ENCODE peak calls at places on chromosomes 7 and 10, in eight cellular contexts. T, B, F, V, L, P, X and S are unnamed samples.

GRCh38 chr7:81112731-81113130 is 193.9 kb upstream of the SEMA3C start:
- DNase-seq in T (no peak), B (no peak), F (no peak), V (no peak), L (no peak), P (no peak), X (no peak), S (no peak)

GRCh38 chr7:40746841-40747556 is 612.2 kb downstream of the SUGCT start:
- DNase-seq in T (no peak), B (no peak), F (no peak), V (no peak), L (no peak), P (no peak), X (no peak), S (no peak)

GRCh38 chr10:100912013-100912608 is 652 bp upstream of the SLF2 start:
- DNase-seq in T (no peak), B (no peak), F (no peak), V (no peak), L (no peak), P (no peak), X (no peak), S (no peak)

GRCh38 chr7:48168159-48168558 is 3.1 kb upstream of the ABCA13 start:
- DNase-seq in T (no peak), B (no peak), F (no peak), V (no peak), L (no peak), P (no peak), X (no peak), S (no peak)

GRCh38 chr7:16661924-16662323 is 15.9 kb downstream of the BZW2 start:
- DNase-seq in T (no peak), B (no peak), F (no peak), V (no peak), L (no peak), P (no peak), X (no peak), S (no peak)

GRCh38 chr7:97126483-97127171 is 9.1 kb downstream of the SDHAF3 start:
- DNase-seq in T (no peak), B (no peak), F (no peak), V (no peak), L (no peak), P (peak), X (peak), S (no peak)

GRCh38 chr10:71708301-71708703 is 11.3 kb downstream of the C10orf105 start:
- DNase-seq in T (peak), B (peak), F (no peak), V (peak), L (peak), P (peak), X (peak), S (peak)

GRCh38 chr10:1149793-1150637 is 93.8 kb downstream of the WDR37 start:
- DNase-seq in T (no peak), B (no peak), F (no peak), V (peak), L (no peak), P (no peak), X (no peak), S (peak)

GRCh38 chr10:102068216-102068615 is 3.1 kb downstream of the HPS6 start:
- DNase-seq in T (no peak), B (no peak), F (no peak), V (no peak), L (no peak), P (no peak), X (no peak), S (no peak)

GRCh38 chr7:89182116-89182515 is 386.6 kb upstream of the TEX47 start:
- DNase-seq in T (no peak), B (no peak), F (no peak), V (no peak), L (no peak), P (no peak), X (no peak), S (no peak)

GRCh38 chr10:6141296-6142151 is 52.7 kb downstream of the RBM17 start:
- DNase-seq in T (no peak), B (peak), F (no peak), V (no peak), L (peak), P (no peak), X (no peak), S (peak)

GRCh38 chr10:97759157-97759980 is 12.4 kb downstream of the SFRP5 start:
- DNase-seq in T (peak), B (peak), F (peak), V (peak), L (peak), P (peak), X (peak), S (peak)

GRCh38 chr10:110284262-110284661 is 20.5 kb downstream of the SMNDC1 start:
- DNase-seq in T (no peak), B (no peak), F (no peak), V (no peak), L (no peak), P (no peak), X (no peak), S (no peak)

GRCh38 chr7:118870187-118870586 is 645.7 kb downstream of the ANKRD7 start:
- DNase-seq in T (no peak), B (no peak), F (no peak), V (no peak), L (no peak), P (no peak), X (no peak), S (no peak)

GRCh38 chr7:106284516-106285050 is at the start of gene NAMPT:
- DNase-seq in T (peak), B (peak), F (peak), V (no peak), L (peak), P (peak), X (peak), S (no peak)

GRCh38 chr10:58137813-58138212 is 129.9 kb downstream of the IPMK start:
- DNase-seq in T (no peak), B (no peak), F (no peak), V (no peak), L (no peak), P (no peak), X (no peak), S (no peak)

GRCh38 chr7:2666588-2667250 is 21.3 kb upstream of the AMZ1 start:
- DNase-seq in T (no peak), B (no peak), F (no peak), V (no peak), L (no peak), P (no peak), X (no peak), S (no peak)

GRCh38 chr7:148095066-148095465 is 495.5 kb upstream of the C7orf33 start:
- DNase-seq in T (no peak), B (no peak), F (no peak), V (no peak), L (no peak), P (no peak), X (no peak), S (no peak)

GRCh38 chr7:105677803-105678583 is 96.7 kb upstream of the EFCAB10 start:
- DNase-seq in T (peak), B (no peak), F (no peak), V (peak), L (no peak), P (no peak), X (no peak), S (peak)

GRCh38 chr10:61754553-61755540 is 92.1 kb downstream of the CABCOCO1 start:
- DNase-seq in T (no peak), B (no peak), F (no peak), V (no peak), L (no peak), P (no peak), X (no peak), S (no peak)

GRCh38 chr7:82044497-82045080 is 274.7 kb upstream of the HGF start:
- DNase-seq in T (no peak), B (no peak), F (peak), V (no peak), L (no peak), P (no peak), X (no peak), S (peak)

GRCh38 chr10:78757542-78757941 is 311.2 kb upstream of the ZMIZ1 start:
- DNase-seq in T (no peak), B (no peak), F (no peak), V (no peak), L (no peak), P (no peak), X (peak), S (no peak)

GRCh38 chr10:99598011-99598410 is 22.2 kb downstream of the SLC25A28 start:
- DNase-seq in T (no peak), B (no peak), F (no peak), V (no peak), L (no peak), P (no peak), X (no peak), S (no peak)

GRCh38 chr10:98472171-98472570 is 25.4 kb upstream of the HPS1 start:
- DNase-seq in T (no peak), B (no peak), F (no peak), V (no peak), L (no peak), P (peak), X (no peak), S (no peak)

GRCh38 chr7:116455009-116455408 is 44.5 kb upstream of the CAV2 start:
- DNase-seq in T (no peak), B (no peak), F (no peak), V (no peak), L (no peak), P (no peak), X (no peak), S (no peak)

GRCh38 chr7:15687645-15688025 is 1.2 kb upstream of the MEOX2 start:
- DNase-seq in T (no peak), B (no peak), F (peak), V (no peak), L (no peak), P (peak), X (peak), S (no peak)

GRCh38 chr7:4436361-4436899 is 245.7 kb upstream of the FOXK1 start:
- DNase-seq in T (no peak), B (no peak), F (no peak), V (no peak), L (no peak), P (no peak), X (no peak), S (no peak)

GRCh38 chr10:72276013-72276387 is 2.3 kb downstream of the DDIT4 start:
- DNase-seq in T (peak), B (peak), F (no peak), V (no peak), L (no peak), P (no peak), X (no peak), S (peak)

GRCh38 chr7:23353172-23353571 is 54.0 kb downstream of the MALSU1 start:
- DNase-seq in T (no peak), B (no peak), F (no peak), V (no peak), L (peak), P (no peak), X (no peak), S (no peak)

GRCh38 chr10:67553266-67553665 is 142.7 kb downstream of the CTNNA3 start:
- DNase-seq in T (no peak), B (no peak), F (no peak), V (no peak), L (no peak), P (no peak), X (no peak), S (no peak)

GRCh38 chr10:70985824-70986336 is 97.5 kb upstream of the PCBD1 start:
- DNase-seq in T (no peak), B (no peak), F (no peak), V (no peak), L (no peak), P (no peak), X (no peak), S (peak)

GRCh38 chr10:44651834-44652233 is 259.3 kb upstream of the TMEM72 start:
- DNase-seq in T (no peak), B (no peak), F (peak), V (no peak), L (no peak), P (no peak), X (no peak), S (no peak)
- TF ChIP-seq CTCF in T (no peak), B (no peak), F (no peak), V (no peak), L (no peak), P (no peak), X (no peak), S (no peak)

DNA sequence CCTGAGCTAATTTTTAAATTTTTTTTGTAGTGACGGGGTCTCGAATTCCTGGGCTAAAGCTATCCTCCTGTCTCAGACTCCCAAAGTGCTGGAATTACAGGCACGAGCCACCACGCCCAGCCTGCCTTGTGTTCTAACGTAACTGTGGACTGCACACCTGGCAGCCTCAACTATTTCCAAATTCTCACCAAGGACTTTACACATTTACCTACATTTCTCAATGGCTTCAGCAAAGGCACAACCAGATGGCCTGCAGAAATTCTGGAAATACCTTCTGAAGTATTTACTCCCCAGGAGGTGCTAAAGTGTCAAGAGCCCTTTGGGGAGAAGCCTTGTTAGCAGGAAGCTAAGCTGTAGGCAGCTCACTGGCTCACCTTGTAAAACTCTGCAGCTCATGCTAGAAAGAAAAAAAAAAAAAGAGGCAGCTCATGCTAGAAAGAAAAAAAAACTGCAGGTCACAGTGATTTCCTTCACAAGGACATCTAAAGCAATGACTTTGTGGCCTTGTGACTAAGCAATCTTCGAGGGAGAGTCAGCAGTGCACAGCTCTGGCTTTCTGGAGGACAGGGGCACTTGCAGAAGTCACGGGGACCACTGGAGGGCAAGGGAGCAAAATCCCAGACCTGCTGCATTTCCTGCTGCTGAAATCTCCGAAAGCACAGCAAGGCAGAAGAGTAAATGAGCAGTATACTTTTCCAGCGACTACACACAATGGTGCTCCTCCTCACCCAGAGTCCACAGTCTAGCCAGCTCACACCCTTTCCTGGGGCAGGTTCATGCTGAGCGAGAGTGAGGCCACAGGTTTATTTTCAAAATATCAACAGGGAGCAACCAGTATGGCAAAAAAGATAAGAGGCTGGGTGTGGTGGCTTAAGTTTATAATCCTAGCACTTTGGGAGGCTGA is 40.4 kb downstream of the BAIAP2L1 start:
- DNase-seq in T (peak), B (no peak), F (no peak), V (no peak), L (no peak), P (peak), X (no peak), S (no peak)
- TF ChIP-seq CTCF in T (no peak), B (no peak), F (no peak), V (no peak), L (no peak), P (no peak), X (no peak), S (no peak)

DNA sequence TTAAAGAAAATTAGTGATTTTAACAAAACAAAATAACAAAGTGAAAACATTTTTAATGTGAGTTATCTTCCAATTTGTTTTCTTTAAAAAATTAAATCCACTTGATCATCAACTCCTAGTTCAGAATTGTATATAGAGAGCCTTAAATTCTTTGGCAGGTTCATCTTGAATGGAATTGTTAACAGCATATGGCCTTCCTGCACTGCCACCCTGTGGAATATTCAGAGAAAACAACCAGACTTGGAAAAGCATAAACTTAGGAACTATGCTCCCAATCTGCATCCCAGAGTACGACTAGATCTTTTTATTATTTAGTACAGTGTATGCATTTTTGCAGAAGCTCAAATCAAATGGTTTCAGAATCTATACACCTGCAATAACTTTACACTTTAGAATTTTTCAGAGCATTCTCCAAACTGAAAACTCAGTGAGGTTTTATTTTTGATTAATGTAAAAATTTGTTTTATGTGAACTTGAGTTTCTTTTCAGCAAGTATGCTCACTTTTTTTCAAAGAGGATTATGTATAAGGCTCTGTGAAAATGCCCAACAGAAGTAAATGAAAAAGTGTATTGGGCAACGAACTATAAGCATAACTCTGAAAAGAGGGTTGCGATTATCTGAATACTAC is 44.9 kb upstream of the ANK3 start:
- DNase-seq in T (no peak), B (no peak), F (peak), V (no peak), L (peak), P (peak), X (no peak), S (peak)
- TF ChIP-seq CTCF in T (peak), B (peak), F (peak), V (peak), L (peak), P (peak), X (peak), S (peak)

DNA sequence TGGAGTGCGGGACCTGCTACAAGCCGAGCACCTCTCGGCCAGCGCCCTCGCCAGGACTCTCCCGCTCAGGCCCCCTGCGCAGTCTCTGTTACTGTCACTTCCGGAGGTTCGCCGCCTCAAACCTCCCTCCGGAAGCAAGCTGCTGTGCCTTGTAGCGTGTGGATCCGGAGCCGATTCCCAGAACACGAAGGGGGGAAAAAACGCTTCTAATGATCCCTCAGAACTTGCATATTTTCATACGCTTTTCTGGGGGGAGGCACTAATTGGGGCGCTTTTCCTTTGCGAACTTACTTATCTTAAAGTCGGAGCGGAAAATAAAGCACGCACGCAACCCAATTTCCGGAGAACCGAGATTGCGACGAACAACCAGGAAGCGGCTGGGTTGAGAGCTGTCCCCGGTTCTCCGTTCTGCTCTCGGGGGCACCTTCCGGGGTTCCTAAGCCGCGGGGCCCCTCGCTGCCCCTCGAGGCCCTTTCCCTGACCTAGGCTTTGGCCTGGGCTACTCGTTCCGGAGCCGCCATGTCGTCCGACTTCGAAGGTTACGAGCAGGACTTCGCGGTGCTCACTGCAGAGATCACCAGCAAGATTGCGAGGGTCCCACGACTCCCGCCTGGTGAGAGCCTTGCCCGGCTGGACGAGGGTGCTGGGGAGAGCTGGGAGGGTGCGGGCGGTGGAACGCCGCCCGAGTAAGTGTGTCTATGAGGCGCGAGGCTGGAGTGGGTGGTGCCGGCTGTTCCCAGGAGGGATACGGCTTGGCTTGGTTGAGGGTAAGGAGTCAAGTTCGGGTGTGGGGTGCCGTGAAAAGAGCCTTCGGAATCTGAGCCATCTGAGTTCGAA is at the start of the genes VTI1A and ZDHHC6:
- DNase-seq in T (peak), B (peak), F (peak), V (peak), L (peak), P (peak), X (peak), S (peak)
- TF ChIP-seq CTCF in T (no peak), B (no peak), F (no peak), V (no peak), L (no peak), P (no peak), X (no peak), S (no peak)

DNA sequence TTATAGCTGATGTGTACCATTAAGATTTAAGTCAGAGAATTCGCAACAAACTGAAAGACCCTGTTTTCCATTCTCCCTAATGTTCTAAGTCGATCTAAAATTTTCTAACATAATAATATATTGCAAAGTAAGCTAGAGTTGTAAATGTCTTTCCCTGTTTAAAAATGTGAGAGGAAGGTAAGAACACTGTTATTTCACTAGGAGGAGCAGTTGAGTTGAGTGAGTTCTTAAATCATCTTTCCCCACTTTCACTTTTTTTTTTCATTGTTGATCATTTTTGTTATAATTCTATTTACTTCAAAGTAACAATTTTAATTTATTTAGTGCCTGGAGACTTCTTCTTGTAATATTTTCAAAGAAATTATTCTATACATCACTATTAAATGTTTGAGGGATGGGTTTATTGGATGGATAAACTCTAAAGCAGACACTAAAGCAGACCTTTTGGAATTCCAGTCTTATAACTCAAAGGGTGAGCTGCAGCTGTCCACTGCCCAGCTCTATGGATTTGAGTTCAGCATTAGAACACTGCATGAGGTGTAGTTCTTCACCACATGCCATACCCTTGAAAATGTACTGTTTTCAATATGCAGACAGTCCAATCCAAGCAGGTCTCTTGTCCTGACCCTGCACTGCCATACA is 181.3 kb upstream of the FZD1 start:
- DNase-seq in T (no peak), B (no peak), F (no peak), V (no peak), L (peak), P (no peak), X (no peak), S (no peak)
- TF ChIP-seq CTCF in T (peak), B (peak), F (no peak), V (peak), L (peak), P (no peak), X (peak), S (peak)

GRCh38 chr10:8273749-8274148 is 219.3 kb downstream of the GATA3 start:
- DNase-seq in T (no peak), B (no peak), F (no peak), V (no peak), L (no peak), P (no peak), X (no peak), S (no peak)

GRCh38 chr10:8275911-8276310 is 221.4 kb downstream of the GATA3 start:
- DNase-seq in T (no peak), B (no peak), F (no peak), V (no peak), L (no peak), P (no peak), X (no peak), S (no peak)

GRCh38 chr10:8272794-8273425 is 218.4 kb downstream of the GATA3 start:
- DNase-seq in T (no peak), B (no peak), F (no peak), V (no peak), L (no peak), P (no peak), X (no peak), S (no peak)

DNA sequence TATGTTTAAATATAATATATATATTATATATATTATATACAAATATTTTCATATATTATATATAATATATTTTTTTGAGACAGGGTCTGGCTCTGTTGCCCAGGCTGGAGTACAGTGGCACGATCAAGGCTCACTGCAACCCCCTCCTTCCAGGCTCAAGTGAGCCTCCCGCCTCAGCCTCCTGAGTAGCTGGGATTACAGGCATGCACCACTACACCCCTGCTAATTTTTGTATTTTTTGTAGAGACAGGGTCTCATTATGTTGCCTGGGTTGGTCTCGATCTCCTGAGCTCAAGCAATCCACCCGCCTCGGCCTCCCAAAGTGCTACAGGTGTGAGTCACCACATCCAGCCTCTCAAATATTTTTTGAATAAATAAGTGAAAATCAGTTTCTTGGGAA is 215.5 kb downstream of the GATA3 start:
- DNase-seq in T (no peak), B (no peak), F (no peak), V (no peak), L (no peak), P (no peak), X (no peak), S (peak)
- TF ChIP-seq CTCF in T (no peak), B (no peak), F (no peak), V (no peak), L (no peak), P (no peak), X (no peak), S (no peak)